ENCODE peak calls at places on chromosomes 16 and 17, in four cellular contexts. P, M, C and V are unnamed samples.

GRCh38 chr17:16926061-16926511 is 45.8 kb downstream of the TNFRSF13B start:
- DNase-seq in P (no peak), C (no peak), M (no peak), V (no peak)

GRCh38 chr16:75351183-75351582 is 82.1 kb downstream of the CFDP1 start:
- DNase-seq in C (no peak), M (no peak), P (peak; percentile 60), V (no peak)

GRCh38 chr17:75097865-75098264 is 10.1 kb downstream of the SLC16A5 start:
- DNase-seq in C (no peak), P (no peak), M (no peak), V (no peak)

GRCh38 chr17:10197721-10198508 is 491 bp downstream of the GAS7 start:
- DNase-seq in M (no peak), C (peak; percentile 17), P (peak; percentile 28), V (no peak)

GRCh38 chr17:68239967-68240366 is 7.9 kb upstream of the AMZ2 start:
- DNase-seq in C (no peak), M (no peak), P (no peak), V (no peak)

GRCh38 chr16:83713597-83713996 is 94.2 kb upstream of the HSBP1 start:
- DNase-seq in C (no peak), P (peak; percentile 33), M (no peak), V (no peak)

GRCh38 chr16:68479271-68479670 is 31.0 kb upstream of the SMPD3 start:
- DNase-seq in M (no peak), C (no peak), P (no peak), V (no peak)

GRCh38 chr17:66829386-66829864 is 5.5 kb upstream of the CACNG5 start:
- DNase-seq in M (peak; percentile 15), C (no peak), P (peak; percentile 65), V (peak; percentile 31)

GRCh38 chr16:70608516-70608915 is 37.8 kb upstream of the IL34 start:
- DNase-seq in C (no peak), M (no peak), P (no peak), V (peak; percentile 40)

GRCh38 chr17:58484600-58484999 is 3.6 kb downstream of the HSF5 start:
- DNase-seq in P (no peak), C (no peak), M (no peak), V (no peak)

GRCh38 chr16:51393381-51394005 is 242.4 kb upstream of the SALL1 start:
- DNase-seq in M (no peak), C (no peak), P (no peak), V (no peak)

GRCh38 chr17:46862949-46863348 is 11.6 kb downstream of the WNT9B start:
- DNase-seq in P (no peak), C (no peak), M (no peak), V (no peak)